ENCODE peak calls at places on chromosomes 5 and 9, in eight cellular contexts. H is lower lobe of right lung, I is body of pancreas, R is heart left ventricle, B is PC-9, L is GM23248, W is Peyer's patch, X is colonic mucosa. O is an unnamed sample. For H3K4me1, the result is how much of the 10 kb centered on the place peaks cover.

GRCh38 chr9:100324594-100325200 is 28.0 kb downstream of the TEX10 start:
- DNase-seq in R (no peak), X (no peak), I (no peak), L (peak), B (no peak), H (no peak), W (no peak), O (no peak)

GRCh38 chr9:89095755-89096154 is 82.9 kb downstream of the SHC3 start:
- DNase-seq in W (no peak), H (no peak), X (no peak), B (no peak), L (no peak), I (no peak), R (no peak), O (no peak)

GRCh38 chr9:82223442-82223841 is 234.9 kb downstream of the SPATA31D1 start:
- DNase-seq in R (no peak), L (no peak), I (no peak), B (no peak), X (no peak), W (no peak), H (no peak), O (no peak)

GRCh38 chr5:175731756-175732465 is 74.0 kb downstream of the HRH2 start:
- DNase-seq in R (no peak), X (no peak), L (no peak), H (no peak), B (no peak), W (no peak), I (no peak), O (no peak)

GRCh38 chr5:115439042-115439441 is 105.5 kb downstream of the FEM1C start:
- DNase-seq in L (peak), I (no peak), W (no peak), B (no peak), R (no peak), X (no peak), H (no peak), O (no peak)

GRCh38 chr5:88236866-88237642 is 31.6 kb downstream of the TMEM161B start:
- DNase-seq in I (no peak), B (no peak), R (no peak), H (no peak), W (no peak), X (no peak), L (peak), O (no peak)

GRCh38 chr5:27316283-27316675 is 277.9 kb upstream of the CDH9 start:
- DNase-seq in X (no peak), B (no peak), R (no peak), I (no peak), H (no peak), L (peak), W (no peak), O (no peak)

GRCh38 chr5:2462026-2462691 is 289.3 kb downstream of the IRX2 start:
- DNase-seq in B (no peak), L (no peak), R (no peak), W (no peak), I (no peak), H (no peak), X (no peak), O (no peak)

GRCh38 chr9:126375386-126375785 is 48.8 kb downstream of the MVB12B start:
- DNase-seq in R (no peak), W (no peak), I (no peak), B (no peak), X (peak), L (peak), H (no peak), O (no peak)

GRCh38 chr5:95375591-95375990 is 15.6 kb upstream of the FAM81B start:
- DNase-seq in B (no peak), W (no peak), R (no peak), X (no peak), H (no peak), I (no peak), L (no peak), O (no peak)

GRCh38 chr9:121620777-121621437 is 30.5 kb upstream of the DAB2IP start:
- DNase-seq in L (peak), I (no peak), R (no peak), B (peak), X (no peak), H (no peak), W (no peak), O (no peak)

GRCh38 chr9:115267788-115268187 is 149.8 kb upstream of the TNC start:
- DNase-seq in X (no peak), L (peak), H (no peak), R (no peak), W (no peak), B (no peak), I (no peak), O (no peak)

GRCh38 chr5:169302046-169302445 is 1.1 kb upstream of the SLIT3 start:
- DNase-seq in L (no peak), H (no peak), W (no peak), X (no peak), I (no peak), B (no peak), R (no peak), O (no peak)

GRCh38 chr5:67156976-67157583 is 39.5 kb downstream of the CD180 start:
- DNase-seq in R (no peak), X (no peak), I (peak), W (peak), H (no peak), B (peak), L (peak), O (no peak)

GRCh38 chr9:88578486-88579362 is 43.7 kb downstream of the NXNL2 start:
- DNase-seq in H (peak), R (peak), W (peak), B (peak), X (peak), L (peak), I (peak), O (peak)

GRCh38 chr5:74546796-74547195 is 93.7 kb downstream of the ENC1 start:
- DNase-seq in R (no peak), L (peak), I (no peak), B (no peak), X (no peak), H (no peak), W (no peak), O (no peak)

GRCh38 chr9:2208465-2208864 is 193.3 kb downstream of the SMARCA2 start:
- DNase-seq in W (no peak), H (no peak), L (no peak), X (no peak), B (no peak), I (no peak), R (no peak), O (no peak)

GRCh38 chr5:18876565-18876964 is 1111.4 kb downstream of the CDH18 start:
- DNase-seq in I (no peak), L (no peak), H (no peak), X (no peak), R (no peak), B (no peak), W (no peak), O (no peak)

GRCh38 chr9:86322973-86323644 is 31.1 kb downstream of the TUT7 start:
- DNase-seq in X (no peak), L (peak), R (no peak), H (no peak), B (no peak), W (no peak), I (no peak), O (no peak)

GRCh38 chr5:179186092-179186419 is 125.9 kb downstream of the ZNF354C start:
- DNase-seq in B (no peak), L (no peak), H (peak), X (no peak), R (peak), I (no peak), W (no peak), O (no peak)

GRCh38 chr9:2170737-2171136 is 155.6 kb downstream of the SMARCA2 start:
- DNase-seq in W (no peak), R (no peak), L (no peak), H (no peak), B (no peak), X (no peak), I (no peak), O (no peak)

GRCh38 chr5:39505751-39506150 is 81.0 kb upstream of the DAB2 start:
- DNase-seq in H (no peak), X (no peak), W (no peak), B (no peak), R (no peak), L (peak), I (no peak), O (no peak)

GRCh38 chr9:116112236-116112635 is 41.4 kb upstream of the PAPPA start:
- DNase-seq in X (no peak), L (peak), W (no peak), B (no peak), H (no peak), I (no peak), R (no peak), O (no peak)

GRCh38 chr5:66807743-66808142 is 211.6 kb downstream of the MAST4 start:
- DNase-seq in B (peak), X (peak), L (peak), H (no peak), R (no peak), I (no peak), W (no peak), O (no peak)

GRCh38 chr9:70298245-70298771 is 39.5 kb downstream of the SMC5 start:
- DNase-seq in R (no peak), W (no peak), B (no peak), I (no peak), H (no peak), X (no peak), L (no peak), O (no peak)

GRCh38 chr5:33890147-33890546 is 1.6 kb downstream of the ADAMTS12 start:
- DNase-seq in L (peak), B (no peak), X (no peak), I (no peak), R (no peak), H (no peak), W (no peak), O (no peak)

GRCh38 chr9:127049044-127049443 is 73.4 kb downstream of the ANGPTL2 start:
- DNase-seq in H (no peak), W (no peak), I (no peak), X (peak), R (no peak), B (peak), L (peak), O (peak)

GRCh38 chr5:175824621-175825020 is 46.8 kb upstream of the CPLX2 start:
- DNase-seq in L (no peak), I (no peak), X (no peak), W (no peak), R (no peak), H (no peak), B (no peak), O (no peak)

GRCh38 chr9:121744002-121744686 is 92.7 kb downstream of the DAB2IP start:
- DNase-seq in X (peak), L (peak), B (peak), H (no peak), I (peak), W (peak), R (no peak), O (no peak)

GRCh38 chr9:137182836-137183235 is 5.5 kb downstream of the ANAPC2 start:
- DNase-seq in L (no peak), X (no peak), R (no peak), B (no peak), H (no peak), W (no peak), I (no peak), O (no peak)

GRCh38 chr5:68505917-68506860 is 290.6 kb downstream of the PIK3R1 start:
- DNase-seq in I (no peak), X (peak), B (no peak), H (no peak), W (no peak), L (peak), R (no peak), O (no peak)

GRCh38 chr9:23598994-23599393 is 227.0 kb downstream of the ELAVL2 start:
- DNase-seq in R (no peak), H (no peak), B (no peak), L (no peak), W (no peak), X (no peak), I (no peak), O (no peak)

GRCh38 chr5:120199559-120199958 is 264.5 kb upstream of the PRR16 start:
- DNase-seq in I (no peak), X (no peak), L (no peak), W (no peak), R (no peak), H (no peak), B (no peak), O (no peak)

GRCh38 chr9:696332-697090 is 145.0 kb upstream of the DMRT1 start:
- DNase-seq in L (peak), B (peak), X (no peak), H (no peak), W (no peak), R (no peak), I (no peak), O (no peak)

GRCh38 chr9:92717201-92718085 is 47.2 kb downstream of the BICD2 start:
- DNase-seq in X (no peak), B (no peak), I (no peak), H (peak), W (no peak), R (peak), L (no peak), O (no peak)
- H3K27ac ChIP-seq in X (no peak), B (no peak), I (no peak), H (peak), W (no peak), R (no peak), L (no peak), O (no peak)

DNA sequence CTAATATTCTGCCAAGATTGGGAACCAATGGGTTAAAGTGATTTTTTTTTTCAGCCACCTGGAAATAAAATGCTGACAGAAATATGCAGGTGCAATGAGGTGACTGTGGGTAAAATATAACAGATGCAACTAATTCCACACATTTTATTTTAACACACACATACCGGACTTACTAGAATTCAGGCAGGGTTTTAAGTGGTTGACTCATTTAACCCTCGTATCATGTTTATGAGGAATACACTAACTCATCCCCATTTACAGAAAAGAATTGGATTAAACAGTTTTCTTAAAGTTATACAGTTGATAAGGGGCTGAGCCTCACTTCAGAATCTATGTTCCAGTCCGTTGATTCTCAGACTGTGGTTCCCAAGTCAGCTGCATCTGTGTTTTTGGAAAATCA is 207.5 kb downstream of the CHSY3 start:
- DNase-seq in I (no peak), R (no peak), B (no peak), W (no peak), L (no peak), H (no peak), X (no peak), O (no peak)
- H3K4me1 ChIP-seq in I (under half), R (under half), B (under half), W (under half), L (under half), H (under half), X (under half), O (under half)

GRCh38 chr5:10595305-10595677 is 31.4 kb downstream of the ANKRD33B start:
- DNase-seq in W (no peak), R (no peak), B (no peak), L (peak), X (no peak), H (no peak), I (no peak), O (no peak)
- H3K4me3 ChIP-seq in W (no peak), R (no peak), B (peak), L (peak), X (no peak), H (peak), I (no peak), O (peak)

GRCh38 chr5:160369990-160370712 is at the start of gene C1QTNF2:
- DNase-seq in H (peak), W (peak), X (peak), R (peak), I (peak), B (peak), L (peak), O (no peak)

GRCh38 chr5:160375166-160375565 is 4.7 kb upstream of the C1QTNF2 start:
- DNase-seq in X (no peak), B (no peak), I (no peak), R (no peak), L (no peak), W (no peak), H (no peak), O (no peak)

GRCh38 chr5:160366230-160366629 is 4.2 kb downstream of the C1QTNF2 start:
- DNase-seq in I (no peak), B (no peak), R (no peak), W (no peak), H (no peak), L (no peak), X (no peak), O (no peak)

GRCh38 chr5:160367261-160367660 is 3.2 kb downstream of the C1QTNF2 start:
- DNase-seq in R (no peak), I (no peak), X (no peak), B (no peak), W (no peak), L (no peak), H (no peak), O (no peak)

DNA sequence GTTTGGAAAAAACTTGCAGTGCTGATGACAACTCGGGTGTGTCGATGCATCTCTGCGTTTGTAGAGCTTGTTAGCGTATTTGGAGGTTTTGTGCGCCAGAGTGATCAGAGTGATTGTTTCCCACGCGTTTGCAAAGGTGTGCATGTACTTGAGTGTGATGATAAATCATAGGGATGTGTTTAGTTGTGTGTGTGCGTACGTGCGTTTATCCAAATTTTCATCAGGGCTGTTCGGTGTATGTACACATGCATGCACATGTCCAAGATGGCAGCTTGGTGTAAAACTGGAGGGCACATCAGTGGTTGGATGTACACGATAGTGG is 248 bp upstream of the C1QTNF2 start:
- DNase-seq in I (no peak), W (no peak), R (no peak), H (no peak), X (no peak), B (no peak), L (no peak), O (no peak)
- H3K27ac ChIP-seq in I (no peak), W (peak), R (peak), H (peak), X (no peak), B (no peak), L (no peak), O (peak)

O was measured in thoracic aorta.